ENCODE peak calls at places on chromosomes 1 and 21, in eight cellular contexts. C, A, E, Q, R, U, G and X are unnamed samples.

GRCh38 chr1:167548059-167548932 is 5.3 kb downstream of the CREG1 start:
- DNase-seq in C (no peak), A (no peak), E (no peak), Q (no peak), R (peak), U (no peak), G (no peak), X (no peak)

GRCh38 chr21:43921979-43922945 is 57.2 kb downstream of the AGPAT3 start:
- DNase-seq in C (no peak), A (no peak), E (peak), Q (no peak), R (peak), U (peak), G (no peak), X (no peak)

GRCh38 chr1:218209351-218209861 is 75.7 kb upstream of the RRP15 start:
- DNase-seq in C (no peak), A (no peak), E (peak), Q (no peak), R (peak), U (no peak), G (peak), X (no peak)

GRCh38 chr1:154221815-154222081 is 993 bp downstream of the UBAP2L start:
- DNase-seq in C (peak), A (no peak), E (peak), Q (no peak), R (peak), U (no peak), G (peak), X (no peak)

GRCh38 chr1:63954187-63954586 is 180.4 kb downstream of the ROR1 start:
- DNase-seq in C (no peak), A (no peak), E (no peak), Q (no peak), R (no peak), U (no peak), G (no peak), X (no peak)

GRCh38 chr1:113231866-113232265 is 158.4 kb upstream of the MAGI3 start:
- DNase-seq in C (no peak), A (no peak), E (no peak), Q (no peak), R (no peak), U (no peak), G (no peak), X (no peak)

GRCh38 chr1:11550664-11551283 is 71.8 kb downstream of the DISP3 start:
- DNase-seq in C (peak), A (peak), E (peak), Q (no peak), R (peak), U (no peak), G (peak), X (peak)

GRCh38 chr1:222865718-222866117 is 50.9 kb downstream of the DISP1 start:
- DNase-seq in C (no peak), A (no peak), E (no peak), Q (no peak), R (no peak), U (no peak), G (no peak), X (no peak)

GRCh38 chr1:228154021-228154684 is 4.4 kb downstream of the GJC2 start:
- DNase-seq in C (no peak), A (no peak), E (no peak), Q (no peak), R (no peak), U (no peak), G (no peak), X (no peak)